ENCODE peak calls at places on chromosomes 4 and X, in five cellular contexts. V is activated gamma-delta T cell treated with Interleukin-2 at 50 U/mL for 16 hours, J is NCI-H510A treated with DMSO at 0.1 percent for 48 hours, D is dermis blood vessel endothelial cell, N is activated T-cell treated with anti-CD3 and anti-CD28 coated beads for 1 hour. E is an unnamed sample.

GRCh38 chrX:727738-728621 is 97.4 kb downstream of the SHOX start:
- DNase-seq in V (no peak), J (no peak), D (no peak), N (no peak), E (no peak)

GRCh38 chr4:44725166-44725565 is 1.2 kb downstream of the GNPDA2 start:
- DNase-seq in V (no peak), J (peak; percentile 9), D (no peak), N (no peak), E (no peak)

GRCh38 chrX:141839856-141840255 is 1.7 kb downstream of the MAGEC3 start:
- DNase-seq in V (no peak), J (no peak), D (no peak), N (no peak), E (no peak)

GRCh38 chrX:103864149-103864548 is 32.1 kb upstream of the RAB9B start:
- DNase-seq in V (no peak), J (no peak), D (no peak), N (no peak), E (no peak)

GRCh38 chr4:137692205-137692604 is 159.9 kb upstream of the PCDH18 start:
- DNase-seq in V (no peak), J (no peak), D (no peak), N (no peak), E (no peak)

GRCh38 chr4:87872043-87872442 is 39.3 kb downstream of the MEPE start:
- DNase-seq in V (no peak), J (no peak), D (peak; percentile 37), N (no peak), E (no peak)

GRCh38 chr4:4942658-4943057 is 76.6 kb downstream of the CYTL1 start:
- DNase-seq in V (no peak), J (no peak), D (no peak), N (no peak), E (no peak)

GRCh38 chrX:73827406-73827805 is 264.4 kb downstream of the CHIC1 start:
- DNase-seq in V (no peak), J (no peak), D (no peak), N (no peak), E (no peak)

GRCh38 chrX:129634541-129634940 is 20.2 kb downstream of the APLN start:
- DNase-seq in V (no peak), J (no peak), D (peak; percentile 44), N (no peak), E (no peak)

GRCh38 chrX:70755850-70756249 is 152.7 kb downstream of the TEX11 start:
- DNase-seq in V (peak; percentile 38), J (no peak), D (no peak), N (peak; percentile 25), E (no peak)

GRCh38 chr4:144583658-144584057 is 62.3 kb upstream of the HHIP start:
- DNase-seq in V (no peak), J (no peak), D (peak; percentile 53), N (no peak), E (no peak)

GRCh38 chr4:6938237-6938636 is 28.6 kb downstream of the TBC1D14 start:
- DNase-seq in V (no peak), J (no peak), D (peak; percentile 77), N (no peak), E (no peak)

E was measured in B cell.